ENCODE peak calls at places on chromosomes 6 and 20, in four cellular contexts. E is left lung, V is uterus, H is adrenal gland. O is an unnamed sample. For H3K4me1, the result is how much of the 10 kb centered on the place peaks cover.

GRCh38 chr6:159616456-159616855 is 76.6 kb downstream of the SOD2 start:
- DNase-seq in E (no peak), V (no peak), H (no peak), O (no peak)

GRCh38 chr6:141164042-141164748 is 968.5 kb upstream of the GJE1 start:
- DNase-seq in E (no peak), V (no peak), H (no peak), O (no peak)

GRCh38 chr6:45727824-45728449 is 287.7 kb downstream of the CLIC5 start:
- DNase-seq in E (no peak), V (no peak), H (no peak), O (no peak)

GRCh38 chr20:24653306-24653705 is 183.9 kb downstream of the SYNDIG1 start:
- DNase-seq in E (peak), V (no peak), H (no peak), O (no peak)

GRCh38 chr20:39605908-39606307 is 643.8 kb downstream of the DHX35 start:
- DNase-seq in E (no peak), V (no peak), H (no peak), O (no peak)

GRCh38 chr20:48826883-48827771 is 672 bp downstream of the PREX1 start:
- DNase-seq in E (no peak), V (no peak), H (no peak), O (peak)

GRCh38 chr6:15960740-15961629 is 167.9 kb upstream of the MYLIP start:
- DNase-seq in E (peak), V (no peak), H (no peak), O (no peak)

GRCh38 chr6:113137411-113137810 is 719.7 kb upstream of the MARCKS start:
- DNase-seq in E (peak), V (peak), H (peak), O (no peak)

GRCh38 chr6:169984181-169985120 is 233.0 kb downstream of the ERMARD start:
- DNase-seq in E (peak), V (no peak), H (no peak), O (no peak)

GRCh38 chr20:61926796-61927192 is 138.9 kb downstream of the TAF4 start:
- DNase-seq in E (no peak), V (no peak), H (no peak), O (no peak)

GRCh38 chr6:6730831-6731230 is 142.3 kb downstream of the LY86 start:
- DNase-seq in E (no peak), V (peak), H (peak), O (no peak)

GRCh38 chr20:51043811-51044210 is 20.9 kb upstream of the KCNG1 start:
- DNase-seq in E (no peak), V (no peak), H (no peak), O (no peak)

GRCh38 chr6:84522135-84522535 is 242.3 kb downstream of the TBX18 start:
- DNase-seq in E (no peak), V (no peak), H (no peak), O (no peak)

GRCh38 chr6:4510906-4511625 is 265.1 kb upstream of the CDYL start:
- DNase-seq in E (no peak), V (no peak), H (no peak), O (no peak)

GRCh38 chr6:46584586-46584985 is 68.0 kb downstream of the CYP39A1 start:
- DNase-seq in E (no peak), V (no peak), H (no peak), O (no peak)

GRCh38 chr20:58374906-58375760 is 13.9 kb upstream of the VAPB start:
- DNase-seq in E (no peak), V (no peak), H (no peak), O (no peak)

GRCh38 chr6:135901776-135902524 is 50.4 kb downstream of the PDE7B start:
- DNase-seq in E (no peak), V (peak), H (peak), O (no peak)

GRCh38 chr6:169074551-169074950 is 179.1 kb downstream of the THBS2 start:
- DNase-seq in E (no peak), V (no peak), H (no peak), O (no peak)

GRCh38 chr6:141685416-141685815 is 447.3 kb upstream of the GJE1 start:
- DNase-seq in E (no peak), V (no peak), H (no peak), O (no peak)

GRCh38 chr6:1382883-1383728 is 6.3 kb upstream of the FOXF2 start:
- DNase-seq in E (no peak), V (no peak), H (no peak), O (no peak)

GRCh38 chr20:41275181-41275793 is 42.2 kb downstream of the ZHX3 start:
- DNase-seq in E (no peak), V (no peak), H (no peak), O (no peak)

GRCh38 chr20:36571564-36572504 is 1.6 kb upstream of the TGIF2 start:
- DNase-seq in E (no peak), V (no peak), H (no peak), O (no peak)

GRCh38 chr20:10093087-10093591 is 58.4 kb downstream of the ANKEF1 start:
- DNase-seq in E (no peak), V (no peak), H (peak), O (no peak)

GRCh38 chr6:18262812-18263560 is 1.3 kb downstream of the DEK start:
- DNase-seq in E (no peak), V (no peak), H (no peak), O (no peak)

GRCh38 chr6:124967444-124967843 is 5.2 kb downstream of the RNF217 start:
- DNase-seq in E (no peak), V (no peak), H (no peak), O (no peak)

GRCh38 chr6:108730556-108731228 is 117.5 kb upstream of the ARMC2 start:
- DNase-seq in E (no peak), V (no peak), H (no peak), O (no peak)

GRCh38 chr6:127550403-127550802 is 26.6 kb upstream of the C6orf58 start:
- DNase-seq in E (no peak), V (no peak), H (no peak), O (no peak)

GRCh38 chr6:141426400-141426980 is 706.2 kb upstream of the GJE1 start:
- DNase-seq in E (no peak), V (no peak), H (no peak), O (no peak)

GRCh38 chr6:76072562-76072961 is at the start of gene IMPG1:
- DNase-seq in E (no peak), V (no peak), H (no peak), O (no peak)

GRCh38 chr6:28597924-28598323 is 72.2 kb downstream of the GPX5 start:
- DNase-seq in E (no peak), V (no peak), H (no peak), O (no peak)

GRCh38 chr6:136932599-136932998 is 10.5 kb downstream of the SLC35D3 start:
- DNase-seq in E (no peak), V (no peak), H (no peak), O (no peak)

GRCh38 chr6:153028963-153029362 is 26.5 kb upstream of the MTRF1L start:
- DNase-seq in E (no peak), V (no peak), H (no peak), O (no peak)

GRCh38 chr6:161660666-161661571 is 387.1 kb upstream of the AGPAT4 start:
- DNase-seq in E (no peak), V (no peak), H (no peak), O (no peak)

GRCh38 chr6:108432792-108433191 is 127.9 kb upstream of the FOXO3 start:
- DNase-seq in E (no peak), V (no peak), H (no peak), O (no peak)

GRCh38 chr20:38970302-38970701 is 8.2 kb downstream of the DHX35 start:
- DNase-seq in E (no peak), V (no peak), H (no peak), O (no peak)

GRCh38 chr6:150876598-150876997 is 11.1 kb downstream of the MTHFD1L start:
- DNase-seq in E (no peak), V (no peak), H (no peak), O (no peak)

DNA sequence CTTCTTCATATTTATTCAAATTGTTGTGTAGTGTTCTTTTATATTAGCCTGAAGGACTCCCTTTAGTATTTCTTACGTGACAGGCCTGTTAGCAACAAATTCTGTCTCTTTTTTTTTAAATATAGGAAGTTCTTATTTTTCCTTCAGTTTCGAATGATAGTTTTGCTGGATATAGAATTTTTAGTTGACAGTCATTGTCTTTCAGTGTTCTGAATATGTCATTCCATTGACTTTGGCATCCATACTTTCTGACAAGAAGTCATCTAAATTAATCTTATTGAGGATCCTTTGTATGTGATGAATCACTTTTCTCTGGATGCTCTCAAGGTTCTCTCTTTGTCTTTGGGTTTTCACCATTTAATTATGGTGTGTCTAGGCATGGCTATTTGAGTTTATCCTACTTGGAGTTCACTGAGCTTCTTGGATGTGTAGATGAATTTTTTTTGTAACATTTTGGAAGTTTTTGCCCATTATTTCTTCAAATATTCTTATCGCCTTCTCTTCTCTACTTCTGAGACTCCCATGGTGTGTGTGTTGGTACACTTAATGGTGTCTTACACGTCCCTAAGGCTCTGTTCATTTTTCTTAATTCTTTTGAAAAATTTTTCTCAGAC is 82.5 kb upstream of the GTSF1L start:
- DNase-seq in E (no peak), V (no peak), H (no peak), O (no peak)
- H3K4me3 ChIP-seq in E (no peak), V (no peak), H (no peak), O (no peak)

DNA sequence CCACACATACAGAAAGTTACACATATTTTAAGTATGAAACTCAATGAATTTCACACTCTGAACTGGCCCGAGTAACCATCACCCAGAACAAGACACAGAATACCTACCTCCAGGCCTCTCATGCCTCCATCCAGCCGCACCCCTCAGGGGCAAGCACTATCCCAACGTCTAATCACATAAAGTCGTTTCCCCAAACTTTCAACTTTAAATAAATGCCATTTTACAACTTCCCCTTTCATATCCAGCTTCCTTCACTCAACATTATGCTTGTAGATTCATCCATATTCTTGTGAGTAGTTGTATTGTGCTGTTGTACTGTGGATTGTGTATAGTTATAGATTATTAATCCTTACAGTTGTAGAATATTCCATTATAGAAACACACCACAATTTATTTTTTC is 539.1 kb downstream of the CD83 start:
- DNase-seq in E (no peak), V (no peak), H (no peak), O (no peak)
- H3K4me1 ChIP-seq in E (under half), V (under half), H (under half), O (under half)

DNA sequence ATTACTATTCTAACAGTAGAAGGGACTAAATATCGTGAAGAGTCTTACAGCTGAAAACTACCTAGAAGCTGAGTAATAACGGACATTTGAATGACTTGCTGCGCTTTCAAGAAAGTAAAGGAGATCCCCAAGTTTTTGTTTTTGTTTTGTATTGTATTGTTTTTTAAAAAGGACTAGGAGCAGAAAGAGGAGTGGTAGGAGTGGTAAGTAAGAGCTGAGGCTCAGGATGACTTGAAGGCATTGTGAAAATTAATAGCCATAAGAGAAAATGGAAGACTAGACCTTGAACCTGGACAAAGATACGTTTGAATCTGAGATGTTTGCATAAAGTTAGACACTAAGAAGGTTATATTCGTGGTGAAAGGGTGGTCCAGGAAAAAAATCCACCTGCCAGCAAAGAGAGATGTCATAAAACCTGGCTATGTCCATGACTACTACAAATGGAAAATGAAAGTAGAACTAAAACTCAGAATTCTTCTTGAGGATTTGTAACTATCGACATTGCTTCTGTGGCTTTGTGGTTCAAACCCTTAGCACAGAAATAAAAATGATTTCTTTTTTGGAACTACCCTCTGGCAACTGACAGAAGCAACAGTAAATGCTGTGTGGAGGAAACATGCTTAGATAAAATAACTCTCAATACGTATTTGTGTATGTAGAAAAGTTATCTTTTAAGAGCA is 824.8 kb upstream of the FLRT3 start:
- DNase-seq in E (no peak), V (no peak), H (no peak), O (no peak)
- H3K4me3 ChIP-seq in E (no peak), V (no peak), H (peak), O (no peak)

DNA sequence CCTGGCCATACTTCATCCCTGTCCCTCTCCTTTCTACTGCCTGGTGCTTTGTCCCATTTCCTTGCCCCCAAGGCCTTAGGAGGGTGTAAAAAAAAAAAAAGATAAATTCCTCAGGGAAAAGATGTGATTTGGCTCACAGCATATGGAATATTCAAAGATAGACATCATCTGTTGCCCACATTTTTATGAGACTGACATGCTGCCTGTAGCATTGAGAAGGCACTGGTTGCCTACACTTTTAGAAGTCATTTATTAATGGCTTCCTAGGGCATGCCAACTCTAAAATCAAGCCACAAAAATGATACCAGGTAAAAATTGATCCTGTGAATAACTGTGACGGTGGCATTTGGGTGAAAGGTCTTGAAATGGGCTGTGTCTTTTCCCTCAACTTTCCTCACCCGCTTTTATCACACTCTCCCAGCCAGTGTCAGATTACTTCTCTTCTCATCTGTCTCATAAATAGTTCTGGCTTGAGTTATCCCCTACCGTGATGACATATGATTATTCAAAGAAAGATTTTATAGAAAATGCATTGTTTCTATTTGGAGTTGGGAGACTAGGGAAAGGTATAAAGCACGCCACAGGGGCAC is 139.4 kb downstream of the CARMIL1 start:
- DNase-seq in E (no peak), V (no peak), H (no peak), O (no peak)
- H3K4me1 ChIP-seq in E (under half), V (under half), H (under half), O (under half)

GRCh38 chr6:72620866-72621242 is 1.0 kb upstream of the KCNQ5 start:
- DNase-seq in E (no peak), V (no peak), H (no peak), O (no peak)
- H3K4me3 ChIP-seq in E (peak), V (no peak), H (peak), O (peak)

DNA sequence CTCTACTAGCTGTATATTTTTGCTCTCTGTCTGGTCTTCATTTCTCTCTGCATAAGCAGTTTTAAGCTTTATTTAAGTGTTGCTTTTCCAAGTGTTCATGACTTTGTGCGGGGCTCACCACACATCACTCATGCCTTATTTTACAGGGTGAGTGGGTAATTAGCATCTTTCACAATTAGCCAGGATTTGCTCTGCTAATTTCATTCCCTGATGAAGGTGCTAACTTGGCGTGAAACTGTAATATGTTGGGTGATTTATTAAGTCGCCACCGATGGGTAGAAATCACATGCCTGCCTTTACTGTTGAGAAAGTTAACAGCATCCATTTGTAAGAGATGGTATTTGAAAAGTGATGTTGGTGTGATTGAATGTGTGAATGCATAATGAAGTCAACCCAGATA is 44.7 kb downstream of the DEFB114 start:
- DNase-seq in E (no peak), V (no peak), H (no peak), O (no peak)
- H3K4me1 ChIP-seq in E (under half), V (under half), H (under half), O (under half)

GRCh38 chr6:32151131-32151884 is 431 bp downstream of the PRRT1 start:
- DNase-seq in E (no peak), V (no peak), H (no peak), O (no peak)

GRCh38 chr6:32148722-32149576 is 2.8 kb downstream of the PRRT1 start:
- DNase-seq in E (peak), V (no peak), H (peak), O (peak)

GRCh38 chr6:32148289-32148688 is 3.5 kb downstream of the PRRT1 start:
- DNase-seq in E (no peak), V (no peak), H (no peak), O (no peak)

GRCh38 chr6:32149932-32150920 is 1.5 kb downstream of the PRRT1 start:
- DNase-seq in E (no peak), V (no peak), H (no peak), O (no peak)

GRCh38 chr6:32149577-32149845 is 2.2 kb downstream of the PRRT1 start:
- DNase-seq in E (no peak), V (no peak), H (no peak), O (no peak)
- H3K4me3 ChIP-seq in E (no peak), V (no peak), H (no peak), O (no peak)

GRCh38 chr20:63953764-63954429 is 2.3 kb downstream of the UCKL1 start:
- DNase-seq in E (no peak), V (no peak), H (no peak), O (no peak)
- H3K4me1 ChIP-seq in E (half or more), V (under half), H (half or more), O (under half)

O was measured in CD8-positive, alpha-beta memory T cell.